ENCODE peak calls at places on chromosomes 16 and 17, in four cellular contexts. One of them, this sample, is unnamed.

GRCh38 chr17:35849469-35850348 is 19.0 kb downstream of the HEATR9 start:
- DNase-seq in body of pancreas: peak
- DNase-seq in lower leg skin: no peak
- DNase-seq in suprapubic skin: no peak
- DNase-seq in this sample: peak

GRCh38 chr17:2852211-2852610 is 56.0 kb downstream of the RAP1GAP2 start:
- DNase-seq in body of pancreas: no peak
- DNase-seq in lower leg skin: no peak
- DNase-seq in suprapubic skin: no peak
- DNase-seq in this sample: peak

GRCh38 chr17:4721203-4722135 is 9.8 kb upstream of the MED11 start:
- DNase-seq in body of pancreas: peak
- DNase-seq in suprapubic skin: no peak
- DNase-seq in lower leg skin: no peak
- DNase-seq in this sample: peak

GRCh38 chr17:58507123-58507634 is 7.3 kb downstream of the MTMR4 start:
- DNase-seq in suprapubic skin: no peak
- DNase-seq in lower leg skin: no peak
- DNase-seq in body of pancreas: peak
- DNase-seq in this sample: no peak

GRCh38 chr17:62950067-62950466 is 16.0 kb upstream of the TANC2 start:
- DNase-seq in lower leg skin: no peak
- DNase-seq in body of pancreas: peak
- DNase-seq in suprapubic skin: no peak
- DNase-seq in this sample: peak

GRCh38 chr17:15782809-15783208 is 50.7 kb downstream of the TBC1D26 start:
- DNase-seq in body of pancreas: peak
- DNase-seq in suprapubic skin: peak
- DNase-seq in lower leg skin: peak
- DNase-seq in this sample: peak

GRCh38 chr16:66902648-66903543 is 15.8 kb downstream of the CDH16 start:
- DNase-seq in lower leg skin: no peak
- DNase-seq in body of pancreas: no peak
- DNase-seq in suprapubic skin: no peak
- DNase-seq in this sample: no peak

GRCh38 chr17:27384721-27385120 is 71.5 kb upstream of the KSR1 start:
- DNase-seq in body of pancreas: no peak
- DNase-seq in suprapubic skin: no peak
- DNase-seq in lower leg skin: no peak
- DNase-seq in this sample: no peak

GRCh38 chr16:71225145-71225544 is 5.4 kb downstream of the HYDIN start:
- DNase-seq in lower leg skin: no peak
- DNase-seq in suprapubic skin: no peak
- DNase-seq in body of pancreas: no peak
- DNase-seq in this sample: no peak

GRCh38 chr16:24758373-24758772 is 28.9 kb downstream of the TNRC6A start:
- DNase-seq in body of pancreas: no peak
- DNase-seq in suprapubic skin: no peak
- DNase-seq in lower leg skin: no peak
- DNase-seq in this sample: no peak

GRCh38 chr16:29719063-29719462 is 26.7 kb downstream of the C16orf54 start:
- DNase-seq in lower leg skin: no peak
- DNase-seq in body of pancreas: no peak
- DNase-seq in suprapubic skin: no peak
- DNase-seq in this sample: no peak

GRCh38 chr17:35079547-35079946 is 16.0 kb upstream of the RFFL start:
- DNase-seq in body of pancreas: no peak
- DNase-seq in lower leg skin: no peak
- DNase-seq in suprapubic skin: no peak
- DNase-seq in this sample: no peak

GRCh38 chr16:57741660-57742191 is 6.2 kb downstream of the KATNB1 start:
- DNase-seq in body of pancreas: no peak
- DNase-seq in suprapubic skin: no peak
- DNase-seq in lower leg skin: no peak
- DNase-seq in this sample: no peak

GRCh38 chr17:5272313-5272712 is 9.8 kb upstream of the RABEP1 start:
- DNase-seq in lower leg skin: no peak
- DNase-seq in suprapubic skin: no peak
- DNase-seq in body of pancreas: no peak
- DNase-seq in this sample: no peak

GRCh38 chr17:31695456-31696090 is 163.5 kb downstream of the COPRS start:
- DNase-seq in body of pancreas: no peak
- DNase-seq in suprapubic skin: no peak
- DNase-seq in lower leg skin: no peak
- DNase-seq in this sample: no peak

GRCh38 chr16:47018223-47018891 is 44.9 kb upstream of the DNAJA2 start:
- DNase-seq in suprapubic skin: no peak
- DNase-seq in body of pancreas: peak
- DNase-seq in lower leg skin: no peak
- DNase-seq in this sample: peak

GRCh38 chr16:79767597-79768280 is 167.2 kb upstream of the MAF start:
- DNase-seq in suprapubic skin: no peak
- DNase-seq in lower leg skin: no peak
- DNase-seq in body of pancreas: no peak
- DNase-seq in this sample: peak

GRCh38 chr17:64641499-64641898 is 20.6 kb downstream of the SMURF2 start:
- DNase-seq in body of pancreas: peak
- DNase-seq in lower leg skin: no peak
- DNase-seq in suprapubic skin: no peak
- DNase-seq in this sample: no peak

GRCh38 chr17:72489273-72489641 is 368.4 kb downstream of the SOX9 start:
- DNase-seq in lower leg skin: no peak
- DNase-seq in body of pancreas: no peak
- DNase-seq in suprapubic skin: no peak
- DNase-seq in this sample: peak

GRCh38 chr16:1188781-1189189 is 35.9 kb downstream of the CACNA1H start:
- DNase-seq in lower leg skin: no peak
- DNase-seq in suprapubic skin: no peak
- DNase-seq in body of pancreas: peak
- DNase-seq in this sample: peak

GRCh38 chr16:12680531-12680930 is 123.2 kb downstream of the CPPED1 start:
- DNase-seq in body of pancreas: no peak
- DNase-seq in suprapubic skin: no peak
- DNase-seq in lower leg skin: no peak
- DNase-seq in this sample: no peak

GRCh38 chr17:81256616-81257015 is 17.5 kb downstream of the NDUFAF8 start:
- DNase-seq in lower leg skin: no peak
- DNase-seq in body of pancreas: no peak
- DNase-seq in suprapubic skin: no peak
- DNase-seq in this sample: no peak

GRCh38 chr17:65514541-65514940 is 46.9 kb downstream of the AXIN2 start:
- DNase-seq in lower leg skin: no peak
- DNase-seq in body of pancreas: no peak
- DNase-seq in suprapubic skin: peak
- DNase-seq in this sample: no peak

GRCh38 chr16:35631261-35631945 is 2172.0 kb downstream of the TP53TG3F start:
- DNase-seq in body of pancreas: no peak
- DNase-seq in suprapubic skin: no peak
- DNase-seq in lower leg skin: no peak
- DNase-seq in this sample: no peak

GRCh38 chr17:27473748-27474609 is 17.7 kb downstream of the KSR1 start:
- DNase-seq in suprapubic skin: no peak
- DNase-seq in body of pancreas: peak
- DNase-seq in lower leg skin: no peak
- DNase-seq in this sample: no peak

GRCh38 chr17:40355123-40355803 is 9.3 kb downstream of the GJD3 start:
- DNase-seq in suprapubic skin: peak
- DNase-seq in body of pancreas: peak
- DNase-seq in lower leg skin: no peak
- DNase-seq in this sample: peak

GRCh38 chr17:3556905-3557767 is 476 bp downstream of the TRPV3 start:
- DNase-seq in body of pancreas: no peak
- DNase-seq in suprapubic skin: no peak
- DNase-seq in lower leg skin: no peak
- DNase-seq in this sample: no peak

GRCh38 chr16:71542377-71542776 is 16.2 kb downstream of the CHST4 start:
- DNase-seq in suprapubic skin: no peak
- DNase-seq in lower leg skin: no peak
- DNase-seq in body of pancreas: peak
- DNase-seq in this sample: peak

GRCh38 chr16:19502395-19503131 is 19.3 kb downstream of the GDE1 start:
- DNase-seq in body of pancreas: peak
- DNase-seq in lower leg skin: peak
- DNase-seq in suprapubic skin: peak
- DNase-seq in this sample: peak

GRCh38 chr16:27475561-27475960 is 73.6 kb downstream of the IL21R start:
- DNase-seq in body of pancreas: no peak
- DNase-seq in lower leg skin: no peak
- DNase-seq in suprapubic skin: no peak
- DNase-seq in this sample: no peak

GRCh38 chr16:2713523-2713922 is 6.5 kb downstream of the PRSS27 start:
- DNase-seq in body of pancreas: no peak
- DNase-seq in lower leg skin: no peak
- DNase-seq in suprapubic skin: no peak
- DNase-seq in this sample: no peak

GRCh38 chr17:80663783-80664206 is 119.2 kb downstream of the RPTOR start:
- DNase-seq in body of pancreas: no peak
- DNase-seq in lower leg skin: no peak
- DNase-seq in suprapubic skin: no peak
- DNase-seq in this sample: peak

GRCh38 chr16:12573300-12573699 is 230.4 kb downstream of the CPPED1 start:
- DNase-seq in lower leg skin: no peak
- DNase-seq in body of pancreas: no peak
- DNase-seq in suprapubic skin: peak
- DNase-seq in this sample: peak

GRCh38 chr16:85579199-85579598 is 33.9 kb upstream of the GSE1 start:
- DNase-seq in lower leg skin: no peak
- DNase-seq in body of pancreas: no peak
- DNase-seq in suprapubic skin: no peak
- DNase-seq in this sample: no peak

GRCh38 chr17:62995377-62995885 is 29.4 kb downstream of the TANC2 start:
- DNase-seq in body of pancreas: no peak
- DNase-seq in lower leg skin: no peak
- DNase-seq in suprapubic skin: no peak
- DNase-seq in this sample: peak

GRCh38 chr17:42274812-42275526 is 1.2 kb downstream of the STAT5B start:
- DNase-seq in body of pancreas: no peak
- DNase-seq in suprapubic skin: no peak
- DNase-seq in lower leg skin: no peak
- DNase-seq in this sample: no peak

GRCh38 chr17:42272576-42272975 is 3.6 kb downstream of the STAT5B start:
- DNase-seq in body of pancreas: no peak
- DNase-seq in suprapubic skin: no peak
- DNase-seq in lower leg skin: no peak
- DNase-seq in this sample: no peak

GRCh38 chr17:42273474-42274272 is 2.5 kb downstream of the STAT5B start:
- DNase-seq in body of pancreas: no peak
- DNase-seq in lower leg skin: no peak
- DNase-seq in suprapubic skin: no peak
- DNase-seq in this sample: no peak

GRCh38 chr17:42275527-42276358 is 448 bp downstream of the STAT5B start:
- DNase-seq in lower leg skin: no peak
- DNase-seq in suprapubic skin: no peak
- DNase-seq in body of pancreas: no peak
- DNase-seq in this sample: peak

GRCh38 chr17:42274273-42274542 is 2.0 kb downstream of the STAT5B start:
- DNase-seq in lower leg skin: no peak
- DNase-seq in suprapubic skin: no peak
- DNase-seq in body of pancreas: no peak
- DNase-seq in this sample: no peak
- H3K4me3 ChIP-seq in lower leg skin: no peak
- H3K4me3 ChIP-seq in suprapubic skin: no peak
- H3K4me3 ChIP-seq in body of pancreas: no peak
- H3K4me3 ChIP-seq in this sample: no peak

GRCh38 chr16:9546438-9546786 is 455.0 kb downstream of the HAPSTR1 start:
- DNase-seq in lower leg skin: no peak
- DNase-seq in body of pancreas: no peak
- DNase-seq in suprapubic skin: no peak
- DNase-seq in this sample: no peak
- TF ChIP-seq CTCF in lower leg skin: no peak
- TF ChIP-seq CTCF in body of pancreas: no peak
- TF ChIP-seq CTCF in suprapubic skin: no peak
- TF ChIP-seq CTCF in this sample: no peak

GRCh38 chr17:36941265-36942021 is 4.2 kb downstream of the LHX1 start:
- DNase-seq in lower leg skin: no peak
- DNase-seq in body of pancreas: no peak
- DNase-seq in suprapubic skin: no peak
- DNase-seq in this sample: no peak
- H3K4me3 ChIP-seq in lower leg skin: no peak
- H3K4me3 ChIP-seq in body of pancreas: no peak
- H3K4me3 ChIP-seq in suprapubic skin: no peak
- H3K4me3 ChIP-seq in this sample: no peak

GRCh38 chr17:41528959-41529353 is 848 bp upstream of the KRT19 start:
- DNase-seq in lower leg skin: no peak
- DNase-seq in suprapubic skin: no peak
- DNase-seq in body of pancreas: no peak
- DNase-seq in this sample: peak
- TF ChIP-seq CTCF in lower leg skin: no peak
- TF ChIP-seq CTCF in suprapubic skin: no peak
- TF ChIP-seq CTCF in body of pancreas: no peak
- TF ChIP-seq CTCF in this sample: no peak

GRCh38 chr16:55756963-55757362 is 75.9 kb downstream of the CES1 start:
- DNase-seq in suprapubic skin: no peak
- DNase-seq in body of pancreas: no peak
- DNase-seq in lower leg skin: no peak
- DNase-seq in this sample: no peak

DNA sequence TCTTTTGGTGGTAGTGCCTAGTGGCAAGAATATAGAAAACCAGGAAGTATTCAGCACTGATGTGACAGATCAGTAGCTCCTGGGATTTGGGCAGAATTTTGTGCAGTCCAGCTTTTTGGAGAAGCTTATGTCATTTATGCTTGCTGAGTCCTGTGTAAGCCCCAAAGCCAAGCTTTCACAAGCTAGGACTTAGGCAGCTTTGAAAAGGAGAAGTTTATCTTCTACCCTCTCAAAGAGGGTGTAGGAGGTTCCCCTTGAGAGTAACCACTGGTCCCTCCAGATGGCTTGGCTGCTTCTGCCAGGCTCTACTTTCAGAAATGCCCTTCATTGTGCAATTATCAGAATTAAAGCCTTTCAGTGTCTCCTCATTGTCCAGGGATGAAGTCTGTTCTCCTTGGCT is 78.8 kb downstream of the CES1 start:
- DNase-seq in suprapubic skin: no peak
- DNase-seq in body of pancreas: no peak
- DNase-seq in lower leg skin: no peak
- DNase-seq in this sample: no peak
- H3K4me3 ChIP-seq in suprapubic skin: no peak
- H3K4me3 ChIP-seq in body of pancreas: no peak
- H3K4me3 ChIP-seq in lower leg skin: no peak
- H3K4me3 ChIP-seq in this sample: no peak

This sample was measured in transverse colon.